ENCODE peak calls at places on chromosome 11, in five cellular contexts. Y, M, W, P and X are unnamed samples. For H3K36me3, the result is how much of the 10 kb centered on the place peaks cover.

GRCh38 chr11:2663506-2663905 is 36.3 kb downstream of the KCNQ1OT1 start:
- DNase-seq in Y (no peak), M (no peak), W (no peak), P (no peak), X (no peak)

GRCh38 chr11:27456802-27457329 is 15.7 kb downstream of the LGR4 start:
- DNase-seq in Y (no peak), M (no peak), W (no peak), P (no peak), X (no peak)

GRCh38 chr11:1994121-1994520 is 3.5 kb downstream of the H19 start:
- DNase-seq in Y (peak), M (no peak), W (no peak), P (no peak), X (no peak)

GRCh38 chr11:116336540-116336939 is 436.2 kb downstream of the BUD13 start:
- DNase-seq in Y (no peak), M (no peak), W (no peak), P (no peak), X (no peak)

GRCh38 chr11:114135737-114136151 is 76.2 kb downstream of the ZBTB16 start:
- DNase-seq in Y (no peak), M (peak), W (peak), P (no peak), X (no peak)

GRCh38 chr11:15826826-15827225 is 529.5 kb downstream of the SOX6 start:
- DNase-seq in Y (peak), M (peak), W (no peak), P (peak), X (no peak)

GRCh38 chr11:27362749-27363575 is at the start of gene CCDC34:
- DNase-seq in Y (peak), M (peak), W (peak), P (peak), X (peak)

GRCh38 chr11:107494036-107494435 is 36.4 kb upstream of the CWF19L2 start:
- DNase-seq in Y (no peak), M (no peak), W (no peak), P (no peak), X (no peak)

GRCh38 chr11:13338437-13339069 is 61.0 kb downstream of the BMAL1 start:
- DNase-seq in Y (no peak), M (peak), W (peak), P (no peak), X (no peak)

GRCh38 chr11:69109101-69109500 is 46.6 kb upstream of the SMIM38 start:
- DNase-seq in Y (no peak), M (no peak), W (no peak), P (no peak), X (no peak)

GRCh38 chr11:4183410-4184057 is 88.9 kb downstream of the RRM1 start:
- DNase-seq in Y (no peak), M (no peak), W (no peak), P (no peak), X (no peak)

GRCh38 chr11:61609970-61610347 is 29.1 kb upstream of the SYT7 start:
- DNase-seq in Y (no peak), M (no peak), W (no peak), P (no peak), X (no peak)

GRCh38 chr11:105713696-105714095 is 103.8 kb downstream of the GRIA4 start:
- DNase-seq in Y (no peak), M (no peak), W (no peak), P (no peak), X (no peak)

GRCh38 chr11:34744511-34744910 is 123.6 kb downstream of the EHF start:
- DNase-seq in Y (no peak), M (no peak), W (no peak), P (no peak), X (no peak)

GRCh38 chr11:111412293-111412692 is 33.2 kb upstream of the POU2AF1 start:
- DNase-seq in Y (no peak), M (no peak), W (no peak), P (no peak), X (no peak)

GRCh38 chr11:74691755-74692154 is 39.5 kb downstream of the CHRDL2 start:
- DNase-seq in Y (peak), M (no peak), W (no peak), P (no peak), X (no peak)

GRCh38 chr11:112724194-112724790 is 236.9 kb upstream of the NCAM1 start:
- DNase-seq in Y (no peak), M (no peak), W (no peak), P (no peak), X (no peak)

GRCh38 chr11:62552465-62552782 is 5.8 kb upstream of the AHNAK start:
- DNase-seq in Y (no peak), M (no peak), W (no peak), P (no peak), X (no peak)

GRCh38 chr11:23995891-23996290 is 501.0 kb upstream of the LUZP2 start:
- DNase-seq in Y (no peak), M (peak), W (no peak), P (no peak), X (no peak)

GRCh38 chr11:69524291-69524882 is 42.9 kb downstream of the LINC01488 start:
- DNase-seq in Y (no peak), M (peak), W (no peak), P (no peak), X (peak)

GRCh38 chr11:119471329-119471728 is 48.4 kb upstream of the THY1 start:
- DNase-seq in Y (no peak), M (no peak), W (no peak), P (no peak), X (no peak)

GRCh38 chr11:31810779-31811647 is at the start of gene PAX6:
- DNase-seq in Y (no peak), M (peak), W (no peak), P (no peak), X (no peak)

GRCh38 chr11:102757823-102758549 is 22.4 kb downstream of the MMP10 start:
- DNase-seq in Y (no peak), M (peak), W (no peak), P (no peak), X (peak)

GRCh38 chr11:75073459-75074190 is 23.1 kb downstream of the OR2AT4 start:
- DNase-seq in Y (no peak), M (no peak), W (no peak), P (no peak), X (no peak)

GRCh38 chr11:103863497-103863896 is 172.9 kb upstream of the DDI1 start:
- DNase-seq in Y (no peak), M (peak), W (no peak), P (no peak), X (no peak)

GRCh38 chr11:2996976-2997375 is 4.8 kb upstream of the NAP1L4 start:
- DNase-seq in Y (no peak), M (no peak), W (no peak), P (no peak), X (no peak)

GRCh38 chr11:69500285-69501120 is 19.0 kb downstream of the LINC01488 start:
- DNase-seq in Y (no peak), M (no peak), W (no peak), P (no peak), X (no peak)

GRCh38 chr11:44357734-44358133 is 47.8 kb upstream of the ALX4 start:
- DNase-seq in Y (no peak), M (no peak), W (no peak), P (no peak), X (no peak)

GRCh38 chr11:27464155-27464759 is 8.3 kb downstream of the LGR4 start:
- DNase-seq in Y (no peak), M (peak), W (no peak), P (no peak), X (peak)

GRCh38 chr11:35791088-35791958 is 128.7 kb downstream of the TRIM44 start:
- DNase-seq in Y (no peak), M (no peak), W (no peak), P (no peak), X (no peak)

GRCh38 chr11:97656356-97656755 is 1266.5 kb downstream of the JRKL start:
- DNase-seq in Y (no peak), M (no peak), W (no peak), P (no peak), X (no peak)

GRCh38 chr11:64510759-64511158 is 80.3 kb upstream of the SLC22A12 start:
- DNase-seq in Y (no peak), M (no peak), W (no peak), P (no peak), X (no peak)

GRCh38 chr11:77107950-77108349 is 5.3 kb downstream of the OMP start:
- DNase-seq in Y (peak), M (peak), W (peak), P (peak), X (peak)

GRCh38 chr11:36288442-36289225 is 590 bp downstream of the COMMD9 start:
- DNase-seq in Y (no peak), M (peak), W (no peak), P (no peak), X (no peak)

DNA sequence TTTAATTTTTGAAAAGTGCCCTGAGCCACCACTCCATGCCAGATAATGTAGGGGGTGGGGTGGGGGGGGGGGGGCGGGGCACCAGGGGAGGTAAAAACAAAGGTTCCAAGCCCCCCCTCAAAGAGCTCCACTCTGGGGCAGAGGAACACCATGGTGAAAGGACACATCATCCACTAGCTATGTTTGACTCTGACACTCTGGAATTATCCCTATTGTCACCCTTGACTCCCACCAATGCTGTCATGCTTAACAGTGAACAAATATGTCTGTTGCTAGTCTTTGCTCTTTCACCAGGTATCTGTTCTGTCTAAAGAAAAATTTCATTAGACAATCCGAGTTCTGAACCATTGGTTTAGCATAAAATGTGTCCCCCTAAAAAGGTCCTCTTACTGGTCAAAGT is 174.4 kb downstream of the CSNK2A3 start:
- DNase-seq in Y (no peak), M (no peak), W (no peak), P (no peak), X (peak)
- TF ChIP-seq CTCF in Y (no peak), M (no peak), W (no peak), P (no peak), X (no peak)

DNA sequence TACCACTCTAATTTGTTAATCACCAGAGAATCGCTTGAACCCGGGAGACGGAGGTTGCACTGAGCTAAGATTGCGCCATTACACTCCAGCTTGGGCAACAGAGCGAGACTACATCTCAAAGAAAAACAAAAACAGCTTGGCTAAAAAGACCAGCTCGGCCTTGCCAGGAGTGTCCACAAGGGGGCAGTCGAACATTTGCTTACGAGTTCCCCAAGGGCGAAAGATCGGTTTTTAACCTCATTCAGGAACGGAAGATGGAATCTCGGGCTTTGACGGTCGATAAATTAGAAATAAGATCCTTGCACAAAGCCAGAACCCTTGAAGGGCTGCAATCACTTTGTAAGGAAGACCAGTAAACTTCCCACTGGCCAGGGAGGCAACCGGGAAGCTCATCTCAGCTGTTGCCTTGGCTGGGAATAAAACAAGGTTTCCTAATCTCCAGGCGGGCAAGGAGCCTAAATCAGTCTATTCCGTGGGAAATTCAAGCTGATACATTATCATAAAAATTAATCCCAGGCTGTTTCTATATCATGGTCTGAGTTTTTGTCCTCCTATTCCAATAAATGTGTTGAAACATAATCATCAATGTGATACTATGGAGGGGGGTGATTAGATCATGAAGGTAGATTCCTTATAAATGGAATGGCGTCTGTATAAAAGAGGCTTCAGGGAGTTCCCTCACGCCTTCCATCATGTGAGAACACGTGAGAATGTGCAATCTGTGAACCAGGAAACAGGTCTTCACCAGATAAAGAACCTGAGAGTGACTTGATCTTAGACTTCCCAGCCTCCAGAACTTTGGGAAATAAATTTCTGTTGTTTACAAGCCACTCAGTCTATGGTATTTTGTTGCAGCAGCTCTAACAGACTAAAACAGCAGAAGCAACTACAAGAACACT is 14.9 kb upstream of the SLC29A2 start:
- DNase-seq in Y (peak), M (peak), W (peak), P (peak), X (peak)
- H3K4me3 ChIP-seq in Y (peak), M (peak), W (peak), P (peak), X (no peak)

DNA sequence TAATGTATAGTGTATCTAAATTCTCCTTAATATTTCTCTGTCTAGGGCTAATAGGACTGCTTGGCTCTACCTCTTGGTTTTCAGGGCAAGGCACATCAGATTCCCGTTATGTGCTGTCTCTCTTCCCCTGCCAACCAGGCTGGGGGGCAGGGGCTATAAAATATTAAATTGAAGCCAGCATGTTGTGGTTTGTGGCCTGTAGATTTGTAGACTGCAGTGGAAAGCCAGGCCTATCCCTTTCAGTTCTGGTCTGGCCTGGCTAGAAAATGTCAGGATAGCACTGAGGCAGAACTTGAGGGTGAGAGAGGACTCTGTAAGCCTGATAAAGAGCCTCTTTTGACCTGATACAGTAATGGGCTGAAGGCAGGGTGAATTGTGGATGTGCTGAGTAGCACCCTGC is 14.4 kb upstream of the GRK2 start:
- DNase-seq in Y (no peak), M (no peak), W (no peak), P (no peak), X (no peak)
- H3K36me3 ChIP-seq in Y (half or more), M (half or more), W (half or more), P (under half), X (under half)

GRCh38 chr11:120912504-120912903 is 111.4 kb upstream of the TBCEL start:
- DNase-seq in Y (no peak), M (peak), W (no peak), P (no peak), X (peak)
- TF ChIP-seq CTCF in Y (peak), M (peak), W (peak), P (peak), X (peak)